ENCODE peak calls at places on chromosomes 11 and 22, in four cellular contexts. G, L, B and P are unnamed samples.
A peak's percentile ranks its signal among the peaks of the same experiment; 100 is the strongest.

GRCh38 chr22:41380993-41381328 is 781 bp upstream of the TEF start:
- DNase-seq in B (peak; percentile 53), L (no peak), G (peak; percentile 94), P (peak; percentile 91)

GRCh38 chr11:34104680-34105078 is 750 bp upstream of the NAT10 start:
- DNase-seq in L (no peak), B (no peak), G (no peak), P (peak; percentile 4)

GRCh38 chr22:30305906-30306628 is 16.8 kb upstream of the CASTOR1 start:
- DNase-seq in G (no peak), B (no peak), L (peak; percentile 60), P (no peak)

GRCh38 chr11:91407842-91408241 is 816.8 kb upstream of the FAT3 start:
- DNase-seq in L (no peak), G (no peak), B (no peak), P (no peak)

GRCh38 chr11:130915556-130916237 is 582 bp downstream of the SNX19 start:
- DNase-seq in G (no peak), L (peak; percentile 9), B (no peak), P (no peak)

GRCh38 chr22:49882519-49883293 is 29.1 kb downstream of the ZBED4 start:
- DNase-seq in G (peak; percentile 64), B (no peak), L (no peak), P (no peak)

GRCh38 chr22:50267591-50268390 is 2.4 kb downstream of the MAPK11 start:
- DNase-seq in B (no peak), G (peak; percentile 38), L (no peak), P (peak; percentile 53)

GRCh38 chr11:68369756-68370155 is 57.4 kb downstream of the LRP5 start:
- DNase-seq in G (no peak), L (no peak), B (no peak), P (no peak)

GRCh38 chr11:14638561-14638960 is 5.0 kb upstream of the PDE3B start:
- DNase-seq in G (no peak), B (no peak), L (peak; percentile 84), P (peak; percentile 20)

GRCh38 chr22:21568207-21569075 is 927 bp downstream of the UBE2L3 start:
- DNase-seq in L (peak; percentile 57), B (no peak), G (peak; percentile 24), P (no peak)

GRCh38 chr11:13429288-13429687 is 33.7 kb downstream of the BTBD10 start:
- DNase-seq in B (no peak), L (no peak), G (no peak), P (no peak)

GRCh38 chr11:19829109-19829790 is 116.6 kb downstream of the NAV2 start:
- DNase-seq in G (no peak), B (no peak), L (no peak), P (peak; percentile 31)

GRCh38 chr11:122091850-122092249 is 24.2 kb downstream of the BLID start:
- DNase-seq in G (peak; percentile 46), B (no peak), L (no peak), P (no peak)

GRCh38 chr11:78957481-78958245 is 383.0 kb upstream of the NARS2 start:
- DNase-seq in G (peak; percentile 63), L (no peak), B (no peak), P (peak; percentile 4)

GRCh38 chr11:79973701-79974626 is 533.1 kb upstream of the TENM4 start:
- DNase-seq in L (no peak), B (no peak), G (peak; percentile 31), P (peak; percentile 61)

GRCh38 chr11:95522871-95523270 is 266.7 kb downstream of the FAM76B start:
- DNase-seq in B (no peak), L (no peak), G (peak; percentile 45), P (peak; percentile 80)

GRCh38 chr11:13775471-13775870 is 107.0 kb downstream of the FAR1 start:
- DNase-seq in L (no peak), G (no peak), B (no peak), P (no peak)

GRCh38 chr22:29312218-29313125 is 3.0 kb downstream of the RASL10A start:
- DNase-seq in G (no peak), B (no peak), L (no peak), P (no peak)

GRCh38 chr22:21719024-21719423 is 16.6 kb downstream of the YPEL1 start:
- DNase-seq in L (no peak), G (no peak), B (no peak), P (no peak)

GRCh38 chr22:35473971-35474370 is 66.7 kb upstream of the RASD2 start:
- DNase-seq in B (no peak), G (no peak), L (no peak), P (no peak)

GRCh38 chr22:35178446-35178845 is 78.8 kb upstream of the HMGXB4 start:
- DNase-seq in L (no peak), B (no peak), G (no peak), P (no peak)

GRCh38 chr22:25800766-25801165 is 58.8 kb downstream of the MYO18B start:
- DNase-seq in L (no peak), G (no peak), B (no peak), P (no peak)

GRCh38 chr11:23123766-23124165 is 263.5 kb upstream of the CCDC179 start:
- DNase-seq in B (no peak), L (no peak), G (peak; percentile 51), P (no peak)

GRCh38 chr22:42171946-42172345 is 41.3 kb upstream of the CYP2D6 start:
- DNase-seq in G (no peak), B (no peak), L (no peak), P (no peak)

GRCh38 chr22:16717699-16718558 is 107.3 kb downstream of the XKR3 start:
- DNase-seq in G (no peak), B (no peak), L (no peak), P (no peak)

GRCh38 chr11:45773271-45774022 is 31.5 kb upstream of the SLC35C1 start:
- DNase-seq in L (no peak), G (no peak), B (no peak), P (no peak)

GRCh38 chr22:50732681-50733080 is 5.3 kb upstream of the ACR start:
- DNase-seq in L (no peak), B (no peak), G (no peak), P (no peak)

GRCh38 chr11:73416711-73417265 is 40.6 kb downstream of the RELT start:
- DNase-seq in G (peak; percentile 39), L (no peak), B (no peak), P (no peak)

GRCh38 chr11:45905095-45905494 is 2.0 kb downstream of the FREY1 start:
- DNase-seq in G (no peak), L (no peak), B (no peak), P (no peak)

GRCh38 chr11:82225930-82226329 is 507.7 kb downstream of the FAM181B start:
- DNase-seq in L (no peak), G (no peak), B (no peak), P (peak; percentile 2)
- TF ChIP-seq CTCF in L (no peak), G (no peak), B (no peak), P (no peak)

DNA sequence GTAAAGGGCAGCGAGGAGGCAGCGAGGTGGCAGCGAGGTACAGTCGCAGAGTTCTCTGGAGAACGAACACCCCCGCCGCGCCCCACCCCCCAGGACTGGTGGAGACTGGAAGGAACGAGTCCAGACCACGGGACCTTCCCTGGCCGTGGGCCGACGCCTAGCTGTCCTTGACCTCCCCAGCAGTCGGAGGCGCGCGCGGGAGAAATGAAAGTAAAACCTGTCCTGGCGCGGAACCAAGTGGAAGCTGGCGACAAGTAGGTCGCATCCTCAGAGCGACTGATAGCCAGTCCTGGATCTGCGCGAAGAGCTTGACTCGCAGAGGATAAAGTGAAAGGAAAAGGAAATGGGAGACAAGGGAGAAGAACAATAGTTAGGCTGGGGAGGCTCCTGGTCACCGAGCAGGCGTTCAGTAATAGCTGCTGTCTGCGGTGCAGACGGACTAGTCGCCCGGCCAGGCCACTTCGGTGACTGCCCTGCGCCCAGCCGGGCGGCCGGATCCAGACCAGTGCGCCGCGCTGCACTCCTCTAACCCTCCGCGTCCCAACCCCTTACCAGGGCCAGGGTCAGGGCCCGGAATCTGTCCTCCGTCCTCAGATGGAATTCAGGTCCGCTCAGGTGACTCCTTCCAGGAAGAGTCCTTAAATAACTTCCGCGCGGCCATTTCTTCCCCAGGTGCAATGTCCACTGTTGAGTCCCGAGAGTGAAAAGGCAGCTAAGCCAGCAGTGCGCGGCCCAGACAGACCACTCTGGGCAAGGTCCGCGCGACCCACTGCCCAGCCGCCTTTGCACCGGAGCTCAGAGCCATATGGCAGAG is 1.9 kb upstream of the ADM start:
- DNase-seq in B (no peak), L (peak; percentile 68), G (peak; percentile 59), P (peak; percentile 72)
- TF ChIP-seq CTCF in B (no peak), L (no peak), G (no peak), P (no peak)

GRCh38 chr11:3135491-3136440 is 29.3 kb downstream of the OSBPL5 start:
- DNase-seq in B (no peak), G (no peak), L (peak; percentile 96), P (no peak)
- TF ChIP-seq CTCF in B (no peak), G (no peak), L (peak; percentile 2), P (no peak)

GRCh38 chr11:113249786-113250185 is 64.6 kb upstream of the TTC12 start:
- DNase-seq in B (no peak), L (no peak), G (no peak), P (no peak)
- TF ChIP-seq CTCF in B (no peak), L (no peak), G (no peak), P (no peak)

DNA sequence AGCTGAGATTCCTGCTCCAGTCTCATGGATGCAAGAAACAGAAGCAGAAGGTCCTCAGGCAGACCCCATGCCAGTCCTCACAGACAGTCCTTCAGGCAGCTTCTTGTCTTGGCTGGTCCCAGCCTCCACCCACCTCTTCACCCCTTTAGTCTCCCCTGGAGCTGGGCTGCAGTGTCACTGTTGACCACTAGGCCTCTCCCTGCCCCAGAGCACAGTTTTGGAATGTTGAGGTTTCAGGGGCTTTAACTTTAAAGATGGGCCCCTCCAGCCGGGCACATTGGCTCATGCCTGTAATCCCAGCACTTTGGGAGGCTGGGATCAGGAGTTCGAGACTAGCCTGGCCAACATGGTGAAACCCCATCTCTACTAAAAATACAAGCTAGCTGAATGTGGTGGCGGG is 39.5 kb upstream of the GCAT start:
- DNase-seq in B (no peak), L (no peak), G (no peak), P (no peak)
- TF ChIP-seq CTCF in B (no peak), L (peak; percentile 54), G (peak; percentile 20), P (no peak)

GRCh38 chr11:114059278-114059983 is at the start of gene ZBTB16:
- DNase-seq in L (peak; percentile 94), B (peak; percentile 54), G (no peak), P (peak; percentile 86)
- TF ChIP-seq CTCF in L (peak; percentile 5), B (peak; percentile 6), G (no peak), P (peak; percentile 28)

GRCh38 chr11:67353317-67354313 is at the start of gene POLD4:
- DNase-seq in L (peak; percentile 100), G (peak; percentile 92), B (peak; percentile 96), P (peak; percentile 92)
- TF ChIP-seq CTCF in L (no peak), G (no peak), B (no peak), P (no peak)

DNA sequence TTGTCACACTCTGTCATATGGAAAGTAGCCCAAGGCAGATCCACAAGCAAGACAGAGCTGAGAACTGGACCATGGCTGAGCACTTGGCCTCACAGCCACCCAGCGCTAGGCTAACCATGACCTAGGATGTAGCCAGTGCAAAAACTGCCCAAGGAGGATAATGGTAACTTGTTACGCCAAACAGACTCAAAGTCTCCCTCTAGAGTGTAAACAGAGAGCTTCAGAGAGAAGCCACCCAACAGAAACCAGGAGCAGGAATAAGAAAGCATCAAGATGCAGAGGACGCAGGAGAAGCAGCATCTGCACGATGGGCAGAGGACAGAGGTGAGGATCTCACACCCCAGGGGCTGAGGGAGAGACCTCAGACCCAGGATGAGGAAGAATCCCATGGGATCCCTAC is 97.9 kb downstream of the RCN1 start:
- DNase-seq in G (no peak), L (peak; percentile 6), B (no peak), P (no peak)
- TF ChIP-seq CTCF in G (no peak), L (no peak), B (no peak), P (no peak)